ENCODE peak calls at places on chromosomes 4 and X, in nine cellular contexts. W is lung microvascular endothelial cell; X is T-helper 2 cell; U is activated naive CD8-positive, alpha-beta T cell treated with anti-CD3 and anti-CD28 coated beads for 36 hours; K is RWPE1; S is mesenchymal stem cell; F is stimulated activated naive CD4-positive, alpha-beta T cell treated with Interleukin-2 at 50 U/mL for 16 hours; O is non-pigmented ciliary epithelial cell; E is NCI-H1436. Z is an unnamed sample.

GRCh38 chr4:38411092-38411491 is 252.9 kb upstream of the KLF3 start:
- DNase-seq in S (no peak), W (no peak), O (no peak), U (no peak), X (no peak), K (no peak), E (no peak), F (no peak), Z (no peak)

GRCh38 chr4:61740950-61741638 is 541.0 kb downstream of the ADGRL3 start:
- DNase-seq in K (no peak), S (peak; percentile 41), E (no peak), O (no peak), X (no peak), U (no peak), W (no peak), F (no peak), Z (no peak)

GRCh38 chr4:168353746-168354145 is 35.2 kb upstream of the DDX60 start:
- DNase-seq in F (no peak), W (no peak), U (no peak), K (no peak), X (no peak), S (no peak), O (no peak), E (no peak), Z (no peak)

GRCh38 chrX:17592117-17592516 is 145.2 kb upstream of the SCML1 start:
- DNase-seq in U (no peak), W (peak; percentile 44), X (no peak), F (no peak), E (no peak), S (peak; percentile 24), O (no peak), K (no peak), Z (no peak)

GRCh38 chr4:155032521-155033229 is 175.8 kb upstream of the NPY2R start:
- DNase-seq in S (no peak), K (no peak), X (no peak), U (no peak), E (no peak), F (no peak), O (no peak), W (no peak), Z (no peak)

GRCh38 chr4:164937576-164938270 is 39.7 kb downstream of the TRIM61 start:
- DNase-seq in K (no peak), E (no peak), O (no peak), S (peak; percentile 13), X (no peak), F (no peak), U (no peak), W (no peak), Z (no peak)

GRCh38 chrX:104136241-104137019 is 20.4 kb downstream of the SLC25A53 start:
- DNase-seq in W (peak; percentile 90), K (peak; percentile 55), E (peak; percentile 88), U (peak; percentile 35), X (no peak), O (peak; percentile 71), F (peak; percentile 22), S (peak; percentile 83), Z (peak; percentile 12)

GRCh38 chr4:116055857-116056827 is 942.7 kb upstream of the NDST4 start:
- DNase-seq in X (no peak), O (no peak), S (peak; percentile 6), K (no peak), W (peak; percentile 3), E (no peak), F (no peak), U (no peak), Z (no peak)

GRCh38 chr4:57162499-57163019 is 52.4 kb upstream of the IGFBP7 start:
- DNase-seq in E (no peak), X (no peak), S (no peak), O (no peak), K (no peak), F (no peak), W (no peak), U (no peak), Z (no peak)

GRCh38 chr4:114561590-114561989 is 37.0 kb upstream of the UGT8 start:
- DNase-seq in E (no peak), K (no peak), F (no peak), S (no peak), X (no peak), W (no peak), U (no peak), O (no peak), Z (no peak)

GRCh38 chr4:175953960-175954521 is 111.6 kb upstream of the WDR17 start:
- DNase-seq in S (no peak), F (no peak), E (no peak), K (peak; percentile 8), X (no peak), O (no peak), W (no peak), U (no peak), Z (no peak)

GRCh38 chrX:104697264-104697663 is 131.3 kb downstream of the IL1RAPL2 start:
- DNase-seq in F (no peak), K (no peak), E (no peak), U (no peak), X (no peak), O (no peak), S (no peak), W (no peak), Z (no peak)

GRCh38 chr4:183407128-183407585 is 37.3 kb upstream of the CDKN2AIP start:
- DNase-seq in E (peak; percentile 75), O (no peak), X (peak; percentile 80), K (peak; percentile 65), W (peak; percentile 80), F (peak; percentile 85), S (peak; percentile 72), U (peak; percentile 93), Z (peak; percentile 72)

GRCh38 chr4:186002853-186003252 is 66.1 kb upstream of the TLR3 start:
- DNase-seq in S (no peak), U (no peak), O (no peak), W (no peak), F (no peak), X (no peak), K (no peak), E (no peak), Z (no peak)

GRCh38 chr4:119300388-119301131 is 21.4 kb downstream of the FABP2 start:
- DNase-seq in E (no peak), K (peak; percentile 89), W (peak; percentile 91), X (peak; percentile 73), U (peak; percentile 96), S (peak; percentile 92), O (peak; percentile 48), F (no peak), Z (peak; percentile 85)

GRCh38 chr4:176569301-176569700 is 223.4 kb downstream of the VEGFC start:
- DNase-seq in S (no peak), U (no peak), X (no peak), F (no peak), W (no peak), O (no peak), E (no peak), K (no peak), Z (no peak)

GRCh38 chr4:102344520-102344954 is 745 bp downstream of the SLC39A8 start:
- DNase-seq in E (no peak), X (peak; percentile 37), U (peak; percentile 83), K (peak; percentile 61), F (peak; percentile 73), O (no peak), S (peak; percentile 69), W (peak; percentile 51), Z (peak; percentile 21)

GRCh38 chr4:163930086-163930485 is 435.6 kb downstream of the TMA16 start:
- DNase-seq in F (no peak), E (no peak), K (no peak), O (no peak), S (no peak), U (no peak), X (no peak), W (no peak), Z (no peak)

GRCh38 chrX:153917814-153918213 is 8.2 kb downstream of the ARHGAP4 start:
- DNase-seq in O (no peak), S (no peak), E (no peak), U (no peak), K (peak; percentile 44), X (no peak), F (no peak), W (no peak), Z (no peak)

GRCh38 chr4:176838611-176839411 is 46.1 kb upstream of the VEGFC start:
- DNase-seq in X (no peak), K (peak; percentile 53), E (no peak), F (no peak), O (no peak), U (no peak), S (peak; percentile 87), W (peak; percentile 84), Z (no peak)

GRCh38 chr4:183268556-183268955 is 51.5 kb downstream of the CLDN22 start:
- DNase-seq in K (no peak), U (no peak), W (no peak), E (no peak), O (no peak), F (no peak), X (no peak), S (no peak), Z (no peak)

GRCh38 chr4:169723207-169723606 is 34.5 kb downstream of the HPF1 start:
- DNase-seq in S (peak; percentile 4), O (no peak), X (no peak), U (no peak), K (no peak), E (peak; percentile 8), F (no peak), W (peak; percentile 33), Z (peak; percentile 1)

GRCh38 chr4:13626492-13627184 is 887 bp downstream of the BOD1L1 start:
- DNase-seq in E (no peak), X (no peak), O (no peak), S (peak; percentile 16), U (no peak), K (no peak), W (no peak), F (no peak), Z (no peak)

GRCh38 chrX:14942341-14942740 is 69.1 kb downstream of the MOSPD2 start:
- DNase-seq in K (no peak), E (no peak), U (no peak), W (no peak), O (no peak), F (no peak), S (no peak), X (no peak), Z (no peak)

GRCh38 chr4:101419324-101420135 is 72.2 kb upstream of the PPP3CA start:
- DNase-seq in U (no peak), K (no peak), F (no peak), X (no peak), W (peak; percentile 86), E (peak; percentile 10), S (peak; percentile 28), O (no peak), Z (no peak)

GRCh38 chr4:40189997-40190396 is 6.8 kb upstream of the RHOH start:
- DNase-seq in K (no peak), F (no peak), O (no peak), E (peak; percentile 46), S (peak; percentile 17), U (no peak), W (no peak), X (no peak), Z (no peak)

GRCh38 chr4:52574036-52574435 is 85.1 kb downstream of the USP46 start:
- DNase-seq in O (no peak), E (no peak), S (peak; percentile 55), X (no peak), F (no peak), W (peak; percentile 60), U (no peak), K (no peak), Z (no peak)

GRCh38 chr4:5940470-5941203 is 47.8 kb upstream of the CRMP1 start:
- DNase-seq in W (peak; percentile 15), E (no peak), O (no peak), X (no peak), U (no peak), K (no peak), S (peak; percentile 10), F (no peak), Z (no peak)

GRCh38 chr4:154049457-154050181 is 260.7 kb upstream of the SFRP2 start:
- DNase-seq in W (no peak), F (no peak), E (no peak), U (no peak), O (no peak), X (no peak), K (no peak), S (peak; percentile 56), Z (no peak)

GRCh38 chr4:147590249-147590920 is 26.8 kb upstream of the TMEM184C start:
- DNase-seq in W (peak; percentile 81), K (peak; percentile 52), E (no peak), O (no peak), F (peak; percentile 13), X (no peak), U (peak; percentile 34), S (peak; percentile 74), Z (no peak)

GRCh38 chr4:184536070-184536880 is 61.9 kb upstream of the IRF2 start:
- DNase-seq in W (no peak), F (no peak), E (no peak), S (peak; percentile 7), X (no peak), K (no peak), U (no peak), O (no peak), Z (no peak)